ENCODE peak calls at places on chromosomes 6 and 20, in nine cellular contexts. O is endodermal cell, Z is sigmoid colon, R is brain microvascular endothelial cell, J is adrenal gland, F is fibroblast of lung, A is left ventricle myocardium inferior, Y is colonic mucosa, H is PC-9. L is an unnamed sample.

GRCh38 chr6:37525460-37526357 is 26.0 kb upstream of the CCDC167 start:
- DNase-seq in O (peak), H (no peak), R (peak), Z (no peak), A (no peak), F (peak), J (no peak), Y (no peak), L (no peak)

GRCh38 chr6:27541212-27541931 is 68.5 kb upstream of the ZNF184 start:
- DNase-seq in Z (no peak), Y (no peak), O (peak), H (no peak), R (peak), F (no peak), A (no peak), J (no peak), L (no peak)

GRCh38 chr20:6489361-6490154 is 277.9 kb upstream of the BMP2 start:
- DNase-seq in Z (no peak), O (no peak), H (no peak), F (peak), A (no peak), Y (peak), R (no peak), J (no peak), L (no peak)

GRCh38 chr6:7532232-7532631 is 9.2 kb upstream of the DSP start:
- DNase-seq in H (peak), J (no peak), R (no peak), O (no peak), A (no peak), F (no peak), Z (no peak), Y (peak), L (no peak)

GRCh38 chr20:25579081-25579770 is 6.1 kb downstream of the NINL start:
- DNase-seq in O (peak), J (no peak), R (peak), F (no peak), Z (no peak), A (no peak), H (no peak), Y (no peak), L (no peak)

GRCh38 chr6:2433686-2434085 is 188.3 kb upstream of the GMDS start:
- DNase-seq in A (no peak), J (no peak), H (no peak), Z (no peak), R (no peak), F (no peak), O (no peak), Y (no peak), L (no peak)

GRCh38 chr6:46437671-46438221 is 53.5 kb downstream of the RCAN2 start:
- DNase-seq in Y (no peak), A (no peak), H (no peak), O (no peak), R (no peak), J (no peak), F (peak), Z (no peak), L (no peak)

GRCh38 chr6:57173056-57173885 is 1.1 kb downstream of the BAG2 start:
- DNase-seq in Y (peak), Z (no peak), R (no peak), J (no peak), H (peak), F (peak), O (peak), A (no peak), L (no peak)

GRCh38 chr6:41714556-41715273 is 20.7 kb downstream of the TFEB start:
- DNase-seq in R (no peak), A (no peak), Z (no peak), F (no peak), J (no peak), H (peak), Y (no peak), O (no peak), L (no peak)

GRCh38 chr6:3535716-3536435 is 79.0 kb upstream of the SLC22A23 start:
- DNase-seq in A (no peak), R (no peak), F (peak), Z (no peak), H (no peak), O (no peak), J (no peak), Y (no peak), L (peak)

GRCh38 chr6:138598562-138599173 is 99.4 kb upstream of the NHSL1 start:
- DNase-seq in O (no peak), R (no peak), Z (no peak), A (no peak), H (no peak), Y (no peak), J (no peak), F (no peak), L (no peak)
- H3K27ac ChIP-seq in O (no peak), R (no peak), Z (no peak), A (no peak), H (no peak), Y (no peak), J (no peak), F (no peak), L (no peak)

GRCh38 chr20:54557836-54558590 is 82.6 kb downstream of the DOK5 start:
- DNase-seq in F (peak), Y (no peak), J (no peak), O (no peak), H (no peak), R (no peak), A (no peak), Z (no peak), L (no peak)

GRCh38 chr20:54550776-54551396 is 75.5 kb downstream of the DOK5 start:
- DNase-seq in Y (no peak), R (peak), H (no peak), J (no peak), F (peak), A (no peak), Z (no peak), O (no peak), L (no peak)

GRCh38 chr20:54555150-54555549 is 79.8 kb downstream of the DOK5 start:
- DNase-seq in J (no peak), A (no peak), H (no peak), R (no peak), Y (no peak), Z (no peak), O (no peak), F (no peak), L (no peak)

GRCh38 chr20:54556406-54556805 is 81.0 kb downstream of the DOK5 start:
- DNase-seq in R (no peak), Y (no peak), O (no peak), A (no peak), Z (no peak), H (no peak), J (no peak), F (no peak), L (no peak)

GRCh38 chr20:54554006-54554405 is 78.6 kb downstream of the DOK5 start:
- DNase-seq in R (no peak), F (no peak), A (no peak), O (no peak), J (no peak), Y (no peak), Z (no peak), H (no peak), L (no peak)
- TF ChIP-seq CTCF in R (no peak), F (no peak), A (no peak), O (no peak), J (no peak), Y (no peak), Z (no peak), H (no peak), L (no peak)

DNA sequence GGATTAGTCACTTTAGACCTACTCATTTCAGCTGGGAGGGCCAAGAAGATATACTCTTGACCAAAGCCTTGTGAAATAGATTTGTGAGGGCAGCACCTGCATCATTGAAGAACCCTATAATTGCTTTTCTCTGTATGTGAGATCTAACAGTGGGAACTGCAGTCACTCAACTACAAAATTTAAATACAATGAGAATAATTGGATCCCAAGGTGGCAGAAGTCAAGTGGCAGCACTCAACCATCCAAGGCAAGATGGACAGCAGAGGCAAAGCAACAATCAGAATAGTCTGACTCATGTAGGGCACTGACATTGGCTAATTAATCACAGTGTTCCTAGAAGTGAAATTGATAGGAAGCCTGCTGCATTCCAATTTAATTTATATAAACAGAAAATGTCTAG is 8.9 kb upstream of the NKAIN2 start:
- DNase-seq in R (no peak), A (no peak), F (no peak), Z (no peak), H (no peak), O (no peak), J (no peak), Y (no peak), L (no peak)
- H3K27ac ChIP-seq in R (no peak), A (no peak), F (no peak), Z (no peak), H (no peak), O (no peak), J (no peak), Y (no peak), L (no peak)

GRCh38 chr20:17138237-17138636 is 88.6 kb upstream of the PCSK2 start:
- DNase-seq in F (no peak), Y (no peak), J (no peak), A (no peak), H (no peak), R (no peak), Z (no peak), O (peak), L (no peak)
- TF ChIP-seq CTCF in F (no peak), Y (no peak), J (no peak), A (no peak), H (no peak), R (no peak), Z (no peak), O (no peak), L (no peak)

DNA sequence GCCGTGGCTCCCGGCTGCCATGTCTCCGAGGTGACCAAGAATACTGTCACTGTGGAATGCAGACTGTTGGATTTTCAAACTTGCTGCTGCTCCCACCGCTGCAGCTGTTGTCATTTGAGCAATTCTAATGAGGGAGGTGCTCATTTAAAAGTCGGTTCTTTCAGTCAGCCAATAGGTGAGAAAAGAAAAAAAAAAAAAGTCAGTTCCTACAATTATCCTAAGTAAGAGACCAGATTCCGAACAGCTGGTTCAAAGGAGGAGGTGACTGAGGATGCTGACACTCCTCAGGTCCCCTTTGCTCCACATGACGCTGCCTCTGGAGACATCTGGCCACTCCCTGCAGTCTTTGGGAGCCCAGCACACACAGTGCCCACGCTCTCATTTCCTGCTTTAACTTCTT is 72.8 kb upstream of the QKI start:
- DNase-seq in Y (no peak), O (no peak), R (no peak), F (no peak), H (no peak), A (no peak), J (no peak), Z (no peak), L (no peak)
- H3K27ac ChIP-seq in Y (no peak), O (peak), R (no peak), F (no peak), H (no peak), A (peak), J (no peak), Z (no peak), L (no peak)